ENCODE peak calls at places on chromosomes 2 and 18, in ten cellular contexts. One of them, this sample, is unnamed.

GRCh38 chr2:55418512-55419235 is 982 bp downstream of the CCDC88A start:
- DNase-seq in NCI-H1092 treated with DMSO at 0.1 percent for 48 hours: peak
- DNase-seq in HFFc6: no peak
- DNase-seq in HCEC 1CT: no peak
- DNase-seq in NCI-H1694: no peak
- DNase-seq in left ventricle myocardium inferior: no peak
- DNase-seq in activated T-helper 9 cell treated with anti-CD3 and anti-CD28 coated beads, Interleukin-2, amount 50 U/mL, for 16 hours: no peak
- DNase-seq in fibroblast of mammary gland: no peak
- DNase-seq in activated naive CD8-positive, alpha-beta T cell treated with anti-CD3 and anti-CD28 coated beads, Interleukin-2, amount 10 ng/mL, durations not matched to agents 7 days and 5 days: no peak
- DNase-seq in OCI-M1: peak
- DNase-seq in this sample: no peak

GRCh38 chr2:111954602-111955332 is 56.4 kb downstream of the MERTK start:
- DNase-seq in NCI-H1092 treated with DMSO at 0.1 percent for 48 hours: no peak
- DNase-seq in HFFc6: no peak
- DNase-seq in HCEC 1CT: no peak
- DNase-seq in NCI-H1694: no peak
- DNase-seq in left ventricle myocardium inferior: peak
- DNase-seq in activated T-helper 9 cell treated with anti-CD3 and anti-CD28 coated beads, Interleukin-2, amount 50 U/mL, for 16 hours: no peak
- DNase-seq in fibroblast of mammary gland: no peak
- DNase-seq in activated naive CD8-positive, alpha-beta T cell treated with anti-CD3 and anti-CD28 coated beads, Interleukin-2, amount 10 ng/mL, durations not matched to agents 7 days and 5 days: no peak
- DNase-seq in OCI-M1: no peak
- DNase-seq in this sample: no peak

GRCh38 chr2:127356531-127356930 is 31.2 kb downstream of the MAP3K2 start:
- DNase-seq in NCI-H1092 treated with DMSO at 0.1 percent for 48 hours: no peak
- DNase-seq in HFFc6: no peak
- DNase-seq in HCEC 1CT: no peak
- DNase-seq in NCI-H1694: no peak
- DNase-seq in left ventricle myocardium inferior: no peak
- DNase-seq in activated T-helper 9 cell treated with anti-CD3 and anti-CD28 coated beads, Interleukin-2, amount 50 U/mL, for 16 hours: no peak
- DNase-seq in fibroblast of mammary gland: peak
- DNase-seq in activated naive CD8-positive, alpha-beta T cell treated with anti-CD3 and anti-CD28 coated beads, Interleukin-2, amount 10 ng/mL, durations not matched to agents 7 days and 5 days: no peak
- DNase-seq in OCI-M1: no peak
- DNase-seq in this sample: no peak

GRCh38 chr2:200159829-200160781 is 146.4 kb upstream of the SPATS2L start:
- DNase-seq in NCI-H1092 treated with DMSO at 0.1 percent for 48 hours: no peak
- DNase-seq in HFFc6: no peak
- DNase-seq in HCEC 1CT: peak
- DNase-seq in NCI-H1694: peak
- DNase-seq in left ventricle myocardium inferior: no peak
- DNase-seq in activated T-helper 9 cell treated with anti-CD3 and anti-CD28 coated beads, Interleukin-2, amount 50 U/mL, for 16 hours: no peak
- DNase-seq in fibroblast of mammary gland: peak
- DNase-seq in activated naive CD8-positive, alpha-beta T cell treated with anti-CD3 and anti-CD28 coated beads, Interleukin-2, amount 10 ng/mL, durations not matched to agents 7 days and 5 days: no peak
- DNase-seq in OCI-M1: no peak
- DNase-seq in this sample: no peak

GRCh38 chr2:234457421-234457820 is 39.5 kb downstream of the ARL4C start:
- DNase-seq in NCI-H1092 treated with DMSO at 0.1 percent for 48 hours: no peak
- DNase-seq in HFFc6: peak
- DNase-seq in HCEC 1CT: peak
- DNase-seq in NCI-H1694: no peak
- DNase-seq in left ventricle myocardium inferior: no peak
- DNase-seq in activated T-helper 9 cell treated with anti-CD3 and anti-CD28 coated beads, Interleukin-2, amount 50 U/mL, for 16 hours: no peak
- DNase-seq in fibroblast of mammary gland: peak
- DNase-seq in activated naive CD8-positive, alpha-beta T cell treated with anti-CD3 and anti-CD28 coated beads, Interleukin-2, amount 10 ng/mL, durations not matched to agents 7 days and 5 days: no peak
- DNase-seq in OCI-M1: no peak
- DNase-seq in this sample: no peak

GRCh38 chr2:99081886-99082285 is 59.6 kb upstream of the C2orf15 start:
- DNase-seq in NCI-H1092 treated with DMSO at 0.1 percent for 48 hours: no peak
- DNase-seq in HFFc6: no peak
- DNase-seq in HCEC 1CT: no peak
- DNase-seq in NCI-H1694: no peak
- DNase-seq in left ventricle myocardium inferior: no peak
- DNase-seq in activated T-helper 9 cell treated with anti-CD3 and anti-CD28 coated beads, Interleukin-2, amount 50 U/mL, for 16 hours: no peak
- DNase-seq in fibroblast of mammary gland: no peak
- DNase-seq in activated naive CD8-positive, alpha-beta T cell treated with anti-CD3 and anti-CD28 coated beads, Interleukin-2, amount 10 ng/mL, durations not matched to agents 7 days and 5 days: no peak
- DNase-seq in OCI-M1: no peak
- DNase-seq in this sample: no peak

GRCh38 chr2:45909677-45910191 is 258.3 kb downstream of the PRKCE start:
- DNase-seq in NCI-H1092 treated with DMSO at 0.1 percent for 48 hours: no peak
- DNase-seq in HFFc6: no peak
- DNase-seq in HCEC 1CT: no peak
- DNase-seq in NCI-H1694: no peak
- DNase-seq in left ventricle myocardium inferior: no peak
- DNase-seq in activated T-helper 9 cell treated with anti-CD3 and anti-CD28 coated beads, Interleukin-2, amount 50 U/mL, for 16 hours: no peak
- DNase-seq in fibroblast of mammary gland: no peak
- DNase-seq in activated naive CD8-positive, alpha-beta T cell treated with anti-CD3 and anti-CD28 coated beads, Interleukin-2, amount 10 ng/mL, durations not matched to agents 7 days and 5 days: no peak
- DNase-seq in OCI-M1: no peak
- DNase-seq in this sample: no peak

GRCh38 chr2:191274404-191274803 is 29.2 kb downstream of the MYO1B start:
- DNase-seq in NCI-H1092 treated with DMSO at 0.1 percent for 48 hours: no peak
- DNase-seq in HFFc6: no peak
- DNase-seq in HCEC 1CT: no peak
- DNase-seq in NCI-H1694: no peak
- DNase-seq in left ventricle myocardium inferior: no peak
- DNase-seq in activated T-helper 9 cell treated with anti-CD3 and anti-CD28 coated beads, Interleukin-2, amount 50 U/mL, for 16 hours: no peak
- DNase-seq in fibroblast of mammary gland: no peak
- DNase-seq in activated naive CD8-positive, alpha-beta T cell treated with anti-CD3 and anti-CD28 coated beads, Interleukin-2, amount 10 ng/mL, durations not matched to agents 7 days and 5 days: no peak
- DNase-seq in OCI-M1: no peak
- DNase-seq in this sample: no peak

GRCh38 chr2:127324635-127325034 is 30.7 kb upstream of the ERCC3 start:
- DNase-seq in NCI-H1092 treated with DMSO at 0.1 percent for 48 hours: peak
- DNase-seq in HFFc6: peak
- DNase-seq in HCEC 1CT: peak
- DNase-seq in NCI-H1694: peak
- DNase-seq in left ventricle myocardium inferior: no peak
- DNase-seq in activated T-helper 9 cell treated with anti-CD3 and anti-CD28 coated beads, Interleukin-2, amount 50 U/mL, for 16 hours: no peak
- DNase-seq in fibroblast of mammary gland: peak
- DNase-seq in activated naive CD8-positive, alpha-beta T cell treated with anti-CD3 and anti-CD28 coated beads, Interleukin-2, amount 10 ng/mL, durations not matched to agents 7 days and 5 days: no peak
- DNase-seq in OCI-M1: peak
- DNase-seq in this sample: no peak

GRCh38 chr18:6798896-6799295 is 69.4 kb downstream of the ARHGAP28 start:
- DNase-seq in NCI-H1092 treated with DMSO at 0.1 percent for 48 hours: no peak
- DNase-seq in HFFc6: no peak
- DNase-seq in HCEC 1CT: no peak
- DNase-seq in NCI-H1694: no peak
- DNase-seq in left ventricle myocardium inferior: no peak
- DNase-seq in activated T-helper 9 cell treated with anti-CD3 and anti-CD28 coated beads, Interleukin-2, amount 50 U/mL, for 16 hours: no peak
- DNase-seq in fibroblast of mammary gland: no peak
- DNase-seq in activated naive CD8-positive, alpha-beta T cell treated with anti-CD3 and anti-CD28 coated beads, Interleukin-2, amount 10 ng/mL, durations not matched to agents 7 days and 5 days: no peak
- DNase-seq in OCI-M1: no peak
- DNase-seq in this sample: no peak

GRCh38 chr2:207205173-207205957 is 39.6 kb upstream of the KLF7 start:
- DNase-seq in NCI-H1092 treated with DMSO at 0.1 percent for 48 hours: no peak
- DNase-seq in HFFc6: no peak
- DNase-seq in HCEC 1CT: no peak
- DNase-seq in NCI-H1694: no peak
- DNase-seq in left ventricle myocardium inferior: no peak
- DNase-seq in activated T-helper 9 cell treated with anti-CD3 and anti-CD28 coated beads, Interleukin-2, amount 50 U/mL, for 16 hours: no peak
- DNase-seq in fibroblast of mammary gland: no peak
- DNase-seq in activated naive CD8-positive, alpha-beta T cell treated with anti-CD3 and anti-CD28 coated beads, Interleukin-2, amount 10 ng/mL, durations not matched to agents 7 days and 5 days: no peak
- DNase-seq in OCI-M1: no peak
- DNase-seq in this sample: no peak

GRCh38 chr18:7641813-7642212 is 74.7 kb downstream of the PTPRM start:
- DNase-seq in NCI-H1092 treated with DMSO at 0.1 percent for 48 hours: no peak
- DNase-seq in HFFc6: no peak
- DNase-seq in HCEC 1CT: no peak
- DNase-seq in NCI-H1694: no peak
- DNase-seq in left ventricle myocardium inferior: no peak
- DNase-seq in activated T-helper 9 cell treated with anti-CD3 and anti-CD28 coated beads, Interleukin-2, amount 50 U/mL, for 16 hours: no peak
- DNase-seq in fibroblast of mammary gland: no peak
- DNase-seq in activated naive CD8-positive, alpha-beta T cell treated with anti-CD3 and anti-CD28 coated beads, Interleukin-2, amount 10 ng/mL, durations not matched to agents 7 days and 5 days: no peak
- DNase-seq in OCI-M1: no peak
- DNase-seq in this sample: no peak

GRCh38 chr2:237758165-237758564 is 40.4 kb upstream of the RBM44 start:
- DNase-seq in NCI-H1092 treated with DMSO at 0.1 percent for 48 hours: no peak
- DNase-seq in HFFc6: no peak
- DNase-seq in HCEC 1CT: no peak
- DNase-seq in NCI-H1694: no peak
- DNase-seq in left ventricle myocardium inferior: no peak
- DNase-seq in activated T-helper 9 cell treated with anti-CD3 and anti-CD28 coated beads, Interleukin-2, amount 50 U/mL, for 16 hours: no peak
- DNase-seq in fibroblast of mammary gland: no peak
- DNase-seq in activated naive CD8-positive, alpha-beta T cell treated with anti-CD3 and anti-CD28 coated beads, Interleukin-2, amount 10 ng/mL, durations not matched to agents 7 days and 5 days: no peak
- DNase-seq in OCI-M1: no peak
- DNase-seq in this sample: no peak

GRCh38 chr2:84424152-84424551 is 34.9 kb downstream of the SUCLG1 start:
- DNase-seq in NCI-H1092 treated with DMSO at 0.1 percent for 48 hours: no peak
- DNase-seq in HFFc6: peak
- DNase-seq in HCEC 1CT: peak
- DNase-seq in NCI-H1694: peak
- DNase-seq in left ventricle myocardium inferior: no peak
- DNase-seq in activated T-helper 9 cell treated with anti-CD3 and anti-CD28 coated beads, Interleukin-2, amount 50 U/mL, for 16 hours: no peak
- DNase-seq in fibroblast of mammary gland: peak
- DNase-seq in activated naive CD8-positive, alpha-beta T cell treated with anti-CD3 and anti-CD28 coated beads, Interleukin-2, amount 10 ng/mL, durations not matched to agents 7 days and 5 days: no peak
- DNase-seq in OCI-M1: peak
- DNase-seq in this sample: no peak

GRCh38 chr2:168718622-168719021 is 83.8 kb upstream of the NOSTRIN start:
- DNase-seq in NCI-H1092 treated with DMSO at 0.1 percent for 48 hours: no peak
- DNase-seq in HFFc6: no peak
- DNase-seq in HCEC 1CT: no peak
- DNase-seq in NCI-H1694: no peak
- DNase-seq in left ventricle myocardium inferior: no peak
- DNase-seq in activated T-helper 9 cell treated with anti-CD3 and anti-CD28 coated beads, Interleukin-2, amount 50 U/mL, for 16 hours: no peak
- DNase-seq in fibroblast of mammary gland: no peak
- DNase-seq in activated naive CD8-positive, alpha-beta T cell treated with anti-CD3 and anti-CD28 coated beads, Interleukin-2, amount 10 ng/mL, durations not matched to agents 7 days and 5 days: no peak
- DNase-seq in OCI-M1: no peak
- DNase-seq in this sample: no peak

GRCh38 chr2:159211447-159212396 is 74.8 kb downstream of the WDSUB1 start:
- DNase-seq in NCI-H1092 treated with DMSO at 0.1 percent for 48 hours: no peak
- DNase-seq in HFFc6: no peak
- DNase-seq in HCEC 1CT: no peak
- DNase-seq in NCI-H1694: no peak
- DNase-seq in left ventricle myocardium inferior: no peak
- DNase-seq in activated T-helper 9 cell treated with anti-CD3 and anti-CD28 coated beads, Interleukin-2, amount 50 U/mL, for 16 hours: no peak
- DNase-seq in fibroblast of mammary gland: no peak
- DNase-seq in activated naive CD8-positive, alpha-beta T cell treated with anti-CD3 and anti-CD28 coated beads, Interleukin-2, amount 10 ng/mL, durations not matched to agents 7 days and 5 days: no peak
- DNase-seq in OCI-M1: no peak
- DNase-seq in this sample: no peak

GRCh38 chr2:176589956-176590509 is 320.8 kb downstream of the MTX2 start:
- DNase-seq in NCI-H1092 treated with DMSO at 0.1 percent for 48 hours: no peak
- DNase-seq in HFFc6: no peak
- DNase-seq in HCEC 1CT: no peak
- DNase-seq in NCI-H1694: no peak
- DNase-seq in left ventricle myocardium inferior: no peak
- DNase-seq in activated T-helper 9 cell treated with anti-CD3 and anti-CD28 coated beads, Interleukin-2, amount 50 U/mL, for 16 hours: no peak
- DNase-seq in fibroblast of mammary gland: no peak
- DNase-seq in activated naive CD8-positive, alpha-beta T cell treated with anti-CD3 and anti-CD28 coated beads, Interleukin-2, amount 10 ng/mL, durations not matched to agents 7 days and 5 days: no peak
- DNase-seq in OCI-M1: no peak
- DNase-seq in this sample: no peak

GRCh38 chr2:127225186-127225960 is 5.3 kb upstream of the CYP27C1 start:
- DNase-seq in NCI-H1092 treated with DMSO at 0.1 percent for 48 hours: no peak
- DNase-seq in HFFc6: peak
- DNase-seq in HCEC 1CT: no peak
- DNase-seq in NCI-H1694: no peak
- DNase-seq in left ventricle myocardium inferior: no peak
- DNase-seq in activated T-helper 9 cell treated with anti-CD3 and anti-CD28 coated beads, Interleukin-2, amount 50 U/mL, for 16 hours: no peak
- DNase-seq in fibroblast of mammary gland: peak
- DNase-seq in activated naive CD8-positive, alpha-beta T cell treated with anti-CD3 and anti-CD28 coated beads, Interleukin-2, amount 10 ng/mL, durations not matched to agents 7 days and 5 days: no peak
- DNase-seq in OCI-M1: no peak
- DNase-seq in this sample: no peak

This sample was measured in Right ventricle myocardium inferior.